ENCODE peak calls at places on chromosomes 6 and 20, in four cellular contexts. J, Q, Z and Y are unnamed samples.

GRCh38 chr6:5701086-5701661 is 305.6 kb downstream of the NRN1 start:
- DNase-seq in J (no peak), Q (no peak), Z (no peak), Y (no peak)

GRCh38 chr20:4683261-4683660 is 38.4 kb upstream of the PRND start:
- DNase-seq in J (no peak), Q (no peak), Z (no peak), Y (no peak)

GRCh38 chr6:4055420-4056041 is 23.4 kb downstream of the FAM217A start:
- DNase-seq in J (no peak), Q (no peak), Z (peak), Y (peak)

GRCh38 chr6:88349511-88349910 is 183.4 kb upstream of the CNR1 start:
- DNase-seq in J (no peak), Q (no peak), Z (no peak), Y (no peak)

GRCh38 chr6:139080255-139080920 is 51.8 kb downstream of the ABRACL start:
- DNase-seq in J (no peak), Q (no peak), Z (no peak), Y (no peak)

GRCh38 chr6:91213229-91213901 is 626.5 kb upstream of the MAP3K7 start:
- DNase-seq in J (no peak), Q (no peak), Z (no peak), Y (no peak)

GRCh38 chr6:17871169-17871479 is 116.3 kb downstream of the KIF13A start:
- DNase-seq in J (no peak), Q (no peak), Z (no peak), Y (no peak)

GRCh38 chr6:135403584-135403983 is 94.0 kb downstream of the AHI1 start:
- DNase-seq in J (no peak), Q (no peak), Z (no peak), Y (no peak)

GRCh38 chr6:106540907-106541306 is 88.4 kb downstream of the RTN4IP1 start:
- DNase-seq in J (no peak), Q (no peak), Z (no peak), Y (no peak)

GRCh38 chr20:22568872-22569344 is 15.5 kb downstream of the FOXA2 start:
- DNase-seq in J (no peak), Q (no peak), Z (no peak), Y (no peak)

GRCh38 chr20:45355209-45355608 is 7.0 kb upstream of the SDC4 start:
- DNase-seq in J (no peak), Q (no peak), Z (no peak), Y (no peak)

GRCh38 chr6:71367763-71368162 is 79.2 kb downstream of the OGFRL1 start:
- DNase-seq in J (no peak), Q (no peak), Z (no peak), Y (no peak)

GRCh38 chr20:33516882-33517281 is 27.0 kb downstream of the CBFA2T2 start:
- DNase-seq in J (no peak), Q (no peak), Z (no peak), Y (no peak)

GRCh38 chr20:41330941-41331340 is 9.7 kb upstream of the LPIN3 start:
- DNase-seq in J (no peak), Q (no peak), Z (no peak), Y (no peak)

GRCh38 chr20:9185511-9185910 is 116.6 kb downstream of the PLCB4 start:
- DNase-seq in J (no peak), Q (no peak), Z (peak), Y (no peak)

GRCh38 chr6:31087494-31088089 is 24.8 kb downstream of the C6orf15 start:
- DNase-seq in J (peak), Q (peak), Z (peak), Y (peak)